ENCODE peak calls at places on chromosomes 4 and X, in eight cellular contexts. G, I, Y, F, Q, B, K and S are unnamed samples.

GRCh38 chr4:109931318-109931717 is 18.6 kb downstream of the EGF start:
- DNase-seq in Q (no peak), F (no peak), K (no peak), I (no peak), Y (no peak), B (no peak), G (no peak), S (no peak)

GRCh38 chr4:97910005-97910404 is 233.3 kb downstream of the STPG2 start:
- DNase-seq in Y (no peak), B (no peak), K (no peak), I (no peak), F (no peak), Q (no peak), G (no peak), S (no peak)

GRCh38 chrX:65300104-65300809 is 234.3 kb downstream of the LAS1L start:
- DNase-seq in Y (no peak), I (no peak), K (no peak), G (no peak), Q (no peak), B (no peak), F (no peak), S (no peak)

GRCh38 chr4:96301727-96302126 is 461.8 kb downstream of the PDHA2 start:
- DNase-seq in Q (no peak), Y (no peak), F (no peak), K (no peak), I (no peak), B (no peak), G (no peak), S (no peak)

GRCh38 chrX:13699183-13699826 is 10.4 kb downstream of the RAB9A start:
- DNase-seq in G (no peak), Y (no peak), B (peak), F (no peak), K (no peak), I (no peak), Q (no peak), S (no peak)

GRCh38 chr4:106502106-106502699 is 133.6 kb upstream of the GIMD1 start:
- DNase-seq in Q (peak), G (peak), I (no peak), K (peak), B (peak), Y (peak), F (peak), S (peak)

GRCh38 chr4:6516281-6516680 is 43.9 kb upstream of the PPP2R2C start:
- DNase-seq in Q (no peak), K (no peak), F (no peak), B (no peak), Y (no peak), I (no peak), G (no peak), S (no peak)

GRCh38 chr4:81217794-81218193 is 2.8 kb upstream of the PRKG2 start:
- DNase-seq in G (no peak), Y (no peak), K (no peak), B (no peak), I (no peak), Q (no peak), F (no peak), S (no peak)

GRCh38 chr4:152176627-152177214 is 359.2 kb downstream of the FBXW7 start:
- DNase-seq in I (no peak), Q (no peak), K (no peak), F (no peak), B (no peak), Y (no peak), G (no peak), S (no peak)

GRCh38 chr4:101604976-101605375 is 185.6 kb upstream of the BANK1 start:
- DNase-seq in I (no peak), Y (no peak), B (no peak), F (no peak), K (no peak), Q (no peak), G (no peak), S (peak)